ENCODE peak calls at places on chromosome 21, in seven cellular contexts. E is NCI-H1930; K is smooth muscle cell of the brain vasculature; W is DMS153; B is CD8-positive, alpha-beta memory T cell; Q is glutamatergic neuron; S is stimulated activated CD4-positive, alpha-beta T cell treated with anti-CD3 and anti-CD28 coated beads, Interleukin-2, amount 100 ng/mL, for 4 hours. H is an unnamed sample.

GRCh38 chr21:31531967-31532366 is 127.5 kb upstream of the SOD1 start:
- DNase-seq in E (no peak), W (no peak), B (no peak), S (no peak), Q (no peak), K (no peak), H (no peak)

GRCh38 chr21:37877888-37878684 is 38.2 kb downstream of the KCNJ6 start:
- DNase-seq in K (no peak), W (no peak), E (no peak), S (no peak), Q (no peak), B (no peak), H (no peak)

GRCh38 chr21:41777934-41778815 is 11.3 kb upstream of the RIPK4 start:
- DNase-seq in Q (peak; percentile 90), B (no peak), S (no peak), K (peak; percentile 65), E (no peak), W (peak; percentile 61), H (peak; percentile 92)

GRCh38 chr21:41328660-41329300 is 12.2 kb downstream of the FAM3B start:
- DNase-seq in S (no peak), B (no peak), E (no peak), K (no peak), Q (no peak), W (no peak), H (no peak)

GRCh38 chr21:34335316-34335715 is 28.5 kb upstream of the KCNE2 start:
- DNase-seq in B (no peak), Q (no peak), K (no peak), E (peak; percentile 12), W (no peak), S (no peak), H (no peak)

GRCh38 chr21:26055010-26055409 is 115.6 kb downstream of the APP start:
- DNase-seq in W (no peak), Q (no peak), B (no peak), K (no peak), S (no peak), E (no peak), H (no peak)

GRCh38 chr21:28833181-28833580 is 159.5 kb downstream of the LTN1 start:
- DNase-seq in Q (no peak), W (no peak), E (no peak), K (no peak), S (no peak), B (no peak), H (no peak)

GRCh38 chr21:34885636-34886553 is 163.2 kb downstream of the RUNX1 start:
- DNase-seq in W (no peak), B (no peak), E (no peak), Q (no peak), S (no peak), K (no peak), H (no peak)

GRCh38 chr21:46161800-46162592 is 6.6 kb upstream of the FTCD start:
- DNase-seq in W (no peak), E (no peak), Q (no peak), S (no peak), B (no peak), K (no peak), H (peak; percentile 14)

GRCh38 chr21:27212444-27212843 is 245.6 kb upstream of the ADAMTS5 start:
- DNase-seq in B (no peak), E (no peak), Q (no peak), W (no peak), S (no peak), K (no peak), H (no peak)

GRCh38 chr21:40819262-40819661 is 27.7 kb downstream of the DSCAM start:
- DNase-seq in E (no peak), B (no peak), W (no peak), S (no peak), Q (no peak), K (no peak), H (no peak)

GRCh38 chr21:32463889-32464300 is 51.4 kb downstream of the EVA1C start:
- DNase-seq in E (no peak), W (no peak), B (no peak), Q (no peak), K (peak; percentile 70), S (no peak), H (no peak)

GRCh38 chr21:15208787-15209186 is 144.0 kb upstream of the NRIP1 start:
- DNase-seq in S (no peak), K (no peak), E (no peak), B (no peak), W (no peak), Q (no peak), H (no peak)

GRCh38 chr21:34204021-34204420 is 130.6 kb downstream of the MRPS6 start:
- DNase-seq in Q (no peak), S (no peak), W (no peak), K (no peak), E (no peak), B (no peak), H (no peak)

GRCh38 chr21:45109831-45110492 is 35.6 kb downstream of the ADARB1 start:
- DNase-seq in Q (no peak), W (no peak), B (no peak), S (peak; percentile 12), E (no peak), K (no peak), H (no peak)

GRCh38 chr21:36691539-36692124 is 7.3 kb upstream of the SIM2 start:
- DNase-seq in B (no peak), W (no peak), Q (no peak), K (no peak), S (no peak), E (no peak), H (no peak)

GRCh38 chr21:33071878-33072306 is 2.0 kb downstream of the OLIG1 start:
- DNase-seq in Q (peak; percentile 56), S (no peak), B (no peak), W (no peak), K (no peak), E (no peak), H (no peak)